ENCODE peak calls at places on chromosomes 1 and 21, in five cellular contexts. A, K, I, B and F are unnamed samples.

GRCh38 chr1:158101455-158101854 is 79.2 kb upstream of the CD1D start:
- DNase-seq in A (no peak), K (peak; percentile 8), I (no peak), B (no peak), F (no peak)

GRCh38 chr1:26677306-26678115 is 18.3 kb upstream of the ARID1A start:
- DNase-seq in A (peak; percentile 86), K (peak; percentile 64), I (peak; percentile 63), B (no peak), F (peak; percentile 67)

GRCh38 chr1:166235728-166236127 is 68.9 kb upstream of the FAM78B start:
- DNase-seq in A (no peak), K (no peak), I (no peak), B (no peak), F (no peak)

GRCh38 chr1:112454316-112454715 is 54.4 kb upstream of the WNT2B start:
- DNase-seq in A (no peak), K (no peak), I (peak; percentile 33), B (no peak), F (no peak)

GRCh38 chr1:212722270-212722945 is 22.8 kb upstream of the BATF3 start:
- DNase-seq in A (no peak), K (no peak), I (no peak), B (no peak), F (no peak)

GRCh38 chr1:194297999-194298598 is 1111.7 kb upstream of the B3GALT2 start:
- DNase-seq in A (no peak), K (peak; percentile 1), I (no peak), B (no peak), F (no peak)

GRCh38 chr1:15120251-15120945 is 33.1 kb upstream of the TMEM51 start:
- DNase-seq in A (no peak), K (no peak), I (no peak), B (no peak), F (no peak)

GRCh38 chr1:177783052-177783451 is 186.8 kb downstream of the SEC16B start:
- DNase-seq in A (peak; percentile 56), K (no peak), I (no peak), B (no peak), F (no peak)

GRCh38 chr1:195717651-195718050 is 890.6 kb downstream of the KCNT2 start:
- DNase-seq in A (no peak), K (peak; percentile 61), I (no peak), B (no peak), F (peak; percentile 26)

GRCh38 chr1:42282867-42283583 is 52.0 kb downstream of the FOXJ3 start:
- DNase-seq in A (no peak), K (peak; percentile 59), I (peak; percentile 32), B (no peak), F (no peak)

GRCh38 chr1:22527555-22528296 is 35.6 kb upstream of the EPHA8 start:
- DNase-seq in A (peak; percentile 29), K (no peak), I (no peak), B (no peak), F (no peak)

GRCh38 chr1:34982820-34983376 is 2.2 kb downstream of the TMEM35B start:
- DNase-seq in A (no peak), K (no peak), I (no peak), B (no peak), F (peak; percentile 13)

GRCh38 chr1:34985063-34985770 is at the start of gene TMEM35B:
- DNase-seq in A (peak; percentile 64), K (peak; percentile 41), I (peak; percentile 15), B (no peak), F (peak; percentile 65)

GRCh38 chr1:34983700-34984355 is 1.3 kb downstream of the TMEM35B start:
- DNase-seq in A (no peak), K (peak; percentile 17), I (no peak), B (no peak), F (peak; percentile 74)

GRCh38 chr1:34987018-34987417 is 1.9 kb upstream of the TMEM35B start:
- DNase-seq in A (no peak), K (peak; percentile 34), I (no peak), B (no peak), F (no peak)

DNA sequence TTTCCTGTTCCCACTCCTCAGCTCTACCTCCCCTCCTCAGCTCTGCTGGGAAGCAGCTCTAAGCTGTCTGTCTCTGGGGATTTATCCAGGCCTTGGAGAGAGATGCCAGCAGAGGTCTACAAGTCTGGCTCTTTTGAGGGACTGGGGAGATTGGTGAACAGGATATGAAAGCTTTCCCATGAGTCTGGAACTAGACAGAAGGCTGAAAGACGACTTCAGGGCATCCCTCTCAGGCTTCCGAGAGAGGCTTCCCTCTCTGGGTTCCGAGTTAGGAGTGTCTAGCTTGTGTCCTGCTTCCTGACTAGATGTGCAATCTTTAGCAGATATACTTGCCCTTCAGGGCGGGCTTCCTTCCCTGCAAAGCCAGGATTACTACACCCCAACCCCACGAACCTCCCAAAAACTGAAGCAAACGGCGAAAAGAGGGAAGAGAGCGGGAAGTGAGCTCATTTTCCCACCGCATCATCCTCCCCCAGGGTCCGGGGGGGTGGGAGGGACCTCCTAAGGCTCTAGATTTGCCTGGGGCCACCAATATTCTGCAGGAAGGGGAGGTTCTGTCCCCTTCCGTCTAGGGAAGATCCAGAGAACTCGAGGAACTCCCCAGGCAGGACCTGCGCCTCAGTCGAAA is 598 bp downstream of the TMEM35B start:
- DNase-seq in A (no peak), K (peak; percentile 33), I (no peak), B (no peak), F (peak; percentile 70)
- H4K8ac ChIP-seq in A (no peak overlapping the region), K (peak overlapping the region; percentile 83), I (peak overlapping the region; percentile 99), B (peak overlapping the region; percentile 88), F (peak overlapping the region; percentile 99)

GRCh38 chr21:42193721-42194120 is 25.2 kb upstream of the ABCG1 start:
- DNase-seq in A (no peak), K (no peak), I (no peak), B (no peak), F (no peak)
- H4K8ac ChIP-seq in A (no peak overlapping the region), K (no peak overlapping the region), I (no peak overlapping the region), B (no peak overlapping the region), F (no peak overlapping the region)

GRCh38 chr1:54714881-54715492 is 674 bp upstream of the TTC4 start:
- DNase-seq in A (no peak), K (no peak), I (no peak), B (no peak), F (no peak)
- H4K8ac ChIP-seq in A (peak overlapping the region; percentile 63), K (peak overlapping the region; percentile 98), I (peak overlapping the region; percentile 87), B (peak overlapping the region; percentile 82), F (peak overlapping the region; percentile 92)

DNA sequence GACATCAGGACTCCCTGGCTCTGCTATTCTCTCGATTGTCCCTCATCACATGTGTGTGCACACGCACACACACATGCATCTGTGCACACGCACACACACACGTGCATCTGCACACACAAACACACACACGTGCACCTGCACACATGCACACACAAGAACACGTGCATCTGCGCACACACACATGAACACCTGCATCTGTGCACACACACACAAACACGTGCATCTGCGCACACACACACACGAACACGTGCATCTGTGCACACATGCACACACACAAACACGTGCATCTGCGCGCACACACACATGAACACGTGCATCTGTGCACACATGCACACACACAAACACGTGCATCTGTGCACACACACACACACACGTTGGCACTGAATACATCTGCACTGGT is 14.7 kb downstream of the S100A7A start:
- DNase-seq in A (no peak), K (no peak), I (no peak), B (no peak), F (no peak)
- H4K8ac ChIP-seq in A (no peak overlapping the region), K (no peak overlapping the region), I (no peak overlapping the region), B (no peak overlapping the region), F (no peak overlapping the region)

DNA sequence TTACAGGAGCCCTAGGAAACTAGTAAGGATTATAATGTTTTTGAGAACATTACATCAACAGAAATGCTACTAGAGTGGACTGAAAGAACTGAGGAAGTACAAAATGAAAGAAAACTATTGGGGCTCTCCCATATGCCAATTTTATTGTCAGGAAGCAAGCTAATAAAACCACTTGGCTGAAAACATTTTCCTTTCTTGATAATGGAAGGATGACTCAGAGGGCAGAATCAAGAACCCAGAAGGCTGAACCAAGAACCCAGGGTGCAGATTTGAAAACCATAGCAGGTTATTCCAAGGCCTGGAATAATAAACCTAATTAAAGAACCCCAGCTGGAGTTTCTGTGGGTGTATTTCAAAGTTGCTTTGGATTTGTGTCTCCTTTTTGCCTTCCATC is 70.7 kb downstream of the RPE65 start:
- DNase-seq in A (no peak), K (no peak), I (no peak), B (no peak), F (peak; percentile 28)
- H4K8ac ChIP-seq in A (no peak overlapping the region), K (no peak overlapping the region), I (no peak overlapping the region), B (no peak overlapping the region), F (no peak overlapping the region)

GRCh38 chr1:146051452-146051852 is 29.9 kb upstream of the HJV start:
- DNase-seq in A (no peak), K (no peak), I (peak; percentile 64), B (no peak), F (no peak)
- H4K8ac ChIP-seq in A (no peak overlapping the region), K (peak overlapping the region; percentile 49), I (no peak overlapping the region), B (no peak overlapping the region), F (no peak overlapping the region)

GRCh38 chr1:981491-981954 is 370 bp downstream of the PERM1 start:
- DNase-seq in A (no peak), K (no peak), I (no peak), B (no peak), F (no peak)
- H4K8ac ChIP-seq in A (no peak overlapping the region), K (no peak overlapping the region), I (no peak overlapping the region), B (no peak overlapping the region), F (no peak overlapping the region)

GRCh38 chr1:211536606-211537005 is 42.4 kb downstream of the SLC30A1 start:
- DNase-seq in A (no peak), K (no peak), I (no peak), B (no peak), F (no peak)
- H4K8ac ChIP-seq in A (no peak overlapping the region), K (no peak overlapping the region), I (no peak overlapping the region), B (no peak overlapping the region), F (no peak overlapping the region)

GRCh38 chr1:31183927-31184554 is 55.6 kb downstream of the NKAIN1 start:
- DNase-seq in A (peak; percentile 75), K (peak; percentile 33), I (no peak), B (no peak), F (peak; percentile 56)

GRCh38 chr1:31183126-31183525 is 56.6 kb downstream of the NKAIN1 start:
- DNase-seq in A (no peak), K (no peak), I (no peak), B (no peak), F (no peak)

GRCh38 chr1:31181515-31182343 is 58.0 kb downstream of the NKAIN1 start:
- DNase-seq in A (peak; percentile 82), K (no peak), I (peak; percentile 37), B (no peak), F (peak; percentile 37)

GRCh38 chr1:31180338-31180737 is 59.3 kb downstream of the NKAIN1 start:
- DNase-seq in A (no peak), K (no peak), I (no peak), B (no peak), F (peak; percentile 9)

GRCh38 chr1:31182352-31182751 is 57.3 kb downstream of the NKAIN1 start:
- DNase-seq in A (peak; percentile 87), K (peak; percentile 97), I (peak; percentile 73), B (no peak), F (peak; percentile 97)
- H4K8ac ChIP-seq in A (no peak overlapping the region), K (no peak overlapping the region), I (no peak overlapping the region), B (no peak overlapping the region), F (no peak overlapping the region)